ENCODE peak calls at places on chromosomes 3 and 15, in eight cellular contexts. One of them, this sample, is unnamed.

GRCh38 chr15:51299187-51300015 is 39.0 kb downstream of the CYP19A1 start:
- DNase-seq in CD8-positive, alpha-beta T cell: no peak
- DNase-seq in fibroblast of mammary gland: no peak
- DNase-seq in breast epithelium: no peak
- DNase-seq in GM23338: no peak
- DNase-seq in GM12864: no peak
- DNase-seq in astrocyte of the spinal cord: no peak
- DNase-seq in ovary: no peak
- DNase-seq in this sample: no peak

GRCh38 chr3:129358177-129359101 is 70.0 kb downstream of the EFCAB12 start:
- DNase-seq in fibroblast of mammary gland: no peak
- DNase-seq in ovary: no peak
- DNase-seq in breast epithelium: no peak
- DNase-seq in GM23338: no peak
- DNase-seq in GM12864: no peak
- DNase-seq in CD8-positive, alpha-beta T cell: no peak
- DNase-seq in astrocyte of the spinal cord: no peak
- DNase-seq in this sample: no peak

GRCh38 chr3:149977391-149977790 is 6.7 kb upstream of the PFN2 start:
- DNase-seq in GM23338: no peak
- DNase-seq in breast epithelium: no peak
- DNase-seq in GM12864: no peak
- DNase-seq in CD8-positive, alpha-beta T cell: no peak
- DNase-seq in astrocyte of the spinal cord: peak; percentile 33
- DNase-seq in ovary: no peak
- DNase-seq in fibroblast of mammary gland: no peak
- DNase-seq in this sample: no peak

GRCh38 chr3:48273594-48274211 is 32.8 kb downstream of the ZNF589 start:
- DNase-seq in GM23338: peak; percentile 89
- DNase-seq in CD8-positive, alpha-beta T cell: peak; percentile 48
- DNase-seq in astrocyte of the spinal cord: peak; percentile 54
- DNase-seq in GM12864: peak; percentile 25
- DNase-seq in breast epithelium: no peak
- DNase-seq in ovary: peak; percentile 46
- DNase-seq in fibroblast of mammary gland: peak; percentile 71
- DNase-seq in this sample: no peak

GRCh38 chr15:80695099-80695910 is at the start of gene ABHD17C:
- DNase-seq in GM12864: no peak
- DNase-seq in breast epithelium: peak; percentile 61
- DNase-seq in GM23338: peak; percentile 68
- DNase-seq in ovary: peak; percentile 76
- DNase-seq in CD8-positive, alpha-beta T cell: peak; percentile 30
- DNase-seq in astrocyte of the spinal cord: peak; percentile 58
- DNase-seq in fibroblast of mammary gland: peak; percentile 53
- DNase-seq in this sample: no peak

GRCh38 chr3:129412542-129413198 is 15.8 kb downstream of the EFCAB12 start:
- DNase-seq in fibroblast of mammary gland: no peak
- DNase-seq in breast epithelium: peak; percentile 15
- DNase-seq in GM12864: no peak
- DNase-seq in astrocyte of the spinal cord: peak; percentile 54
- DNase-seq in GM23338: no peak
- DNase-seq in ovary: peak; percentile 28
- DNase-seq in CD8-positive, alpha-beta T cell: no peak
- DNase-seq in this sample: no peak

GRCh38 chr3:41249318-41249717 is 50.0 kb downstream of the CTNNB1 start:
- DNase-seq in breast epithelium: no peak
- DNase-seq in astrocyte of the spinal cord: no peak
- DNase-seq in ovary: no peak
- DNase-seq in GM12864: no peak
- DNase-seq in fibroblast of mammary gland: no peak
- DNase-seq in GM23338: no peak
- DNase-seq in CD8-positive, alpha-beta T cell: no peak
- DNase-seq in this sample: no peak

GRCh38 chr3:100634493-100635272 is 25.3 kb downstream of the ADGRG7 start:
- DNase-seq in GM12864: peak; percentile 8
- DNase-seq in GM23338: peak; percentile 18
- DNase-seq in fibroblast of mammary gland: peak; percentile 42
- DNase-seq in breast epithelium: no peak
- DNase-seq in CD8-positive, alpha-beta T cell: peak; percentile 42
- DNase-seq in astrocyte of the spinal cord: no peak
- DNase-seq in ovary: no peak
- DNase-seq in this sample: no peak

GRCh38 chr15:66707310-66708160 is 5.5 kb downstream of the SMAD6 start:
- DNase-seq in fibroblast of mammary gland: peak; percentile 17
- DNase-seq in CD8-positive, alpha-beta T cell: no peak
- DNase-seq in breast epithelium: no peak
- DNase-seq in astrocyte of the spinal cord: peak; percentile 55
- DNase-seq in GM12864: no peak
- DNase-seq in ovary: peak; percentile 72
- DNase-seq in GM23338: peak; percentile 88
- DNase-seq in this sample: no peak

GRCh38 chr3:158711886-158712285 is 20.4 kb downstream of the RARRES1 start:
- DNase-seq in breast epithelium: no peak
- DNase-seq in ovary: no peak
- DNase-seq in astrocyte of the spinal cord: peak; percentile 82
- DNase-seq in GM12864: no peak
- DNase-seq in GM23338: no peak
- DNase-seq in fibroblast of mammary gland: peak; percentile 87
- DNase-seq in CD8-positive, alpha-beta T cell: no peak
- DNase-seq in this sample: no peak

GRCh38 chr3:181487236-181487978 is 224.3 kb upstream of the SOX2 start:
- DNase-seq in GM23338: no peak
- DNase-seq in ovary: no peak
- DNase-seq in CD8-positive, alpha-beta T cell: no peak
- DNase-seq in fibroblast of mammary gland: no peak
- DNase-seq in GM12864: no peak
- DNase-seq in astrocyte of the spinal cord: no peak
- DNase-seq in breast epithelium: no peak
- DNase-seq in this sample: no peak

GRCh38 chr3:11976976-11977375 is 27.2 kb upstream of the SYN2 start:
- DNase-seq in GM23338: no peak
- DNase-seq in astrocyte of the spinal cord: no peak
- DNase-seq in breast epithelium: no peak
- DNase-seq in CD8-positive, alpha-beta T cell: no peak
- DNase-seq in ovary: no peak
- DNase-seq in GM12864: no peak
- DNase-seq in fibroblast of mammary gland: no peak
- DNase-seq in this sample: no peak

GRCh38 chr3:84985795-84986194 is 27.0 kb downstream of the CADM2 start:
- DNase-seq in breast epithelium: no peak
- DNase-seq in GM23338: no peak
- DNase-seq in fibroblast of mammary gland: no peak
- DNase-seq in GM12864: no peak
- DNase-seq in CD8-positive, alpha-beta T cell: no peak
- DNase-seq in astrocyte of the spinal cord: no peak
- DNase-seq in ovary: no peak
- DNase-seq in this sample: no peak

GRCh38 chr3:157423337-157423736 is 13.3 kb upstream of the PTX3 start:
- DNase-seq in CD8-positive, alpha-beta T cell: no peak
- DNase-seq in ovary: no peak
- DNase-seq in breast epithelium: no peak
- DNase-seq in astrocyte of the spinal cord: no peak
- DNase-seq in GM12864: no peak
- DNase-seq in fibroblast of mammary gland: peak; percentile 27
- DNase-seq in GM23338: no peak
- DNase-seq in this sample: no peak

GRCh38 chr3:106457278-106458210 is 588.7 kb upstream of the CBLB start:
- DNase-seq in breast epithelium: peak; percentile 60
- DNase-seq in CD8-positive, alpha-beta T cell: no peak
- DNase-seq in fibroblast of mammary gland: peak; percentile 96
- DNase-seq in GM23338: no peak
- DNase-seq in astrocyte of the spinal cord: peak; percentile 94
- DNase-seq in ovary: no peak
- DNase-seq in GM12864: peak; percentile 51
- DNase-seq in this sample: no peak

GRCh38 chr15:40925495-40925862 is 3.7 kb upstream of the DLL4 start:
- DNase-seq in GM12864: no peak
- DNase-seq in breast epithelium: no peak
- DNase-seq in astrocyte of the spinal cord: no peak
- DNase-seq in CD8-positive, alpha-beta T cell: no peak
- DNase-seq in fibroblast of mammary gland: no peak
- DNase-seq in ovary: no peak
- DNase-seq in GM23338: peak; percentile 49
- DNase-seq in this sample: no peak

GRCh38 chr15:45589296-45589695 is 2.1 kb downstream of the BLOC1S6 start:
- DNase-seq in GM23338: no peak
- DNase-seq in GM12864: no peak
- DNase-seq in ovary: no peak
- DNase-seq in astrocyte of the spinal cord: no peak
- DNase-seq in breast epithelium: no peak
- DNase-seq in CD8-positive, alpha-beta T cell: no peak
- DNase-seq in fibroblast of mammary gland: no peak
- DNase-seq in this sample: no peak

GRCh38 chr3:105564546-105565288 is 198.0 kb downstream of the ALCAM start:
- DNase-seq in GM12864: no peak
- DNase-seq in fibroblast of mammary gland: no peak
- DNase-seq in ovary: no peak
- DNase-seq in CD8-positive, alpha-beta T cell: no peak
- DNase-seq in GM23338: no peak
- DNase-seq in breast epithelium: no peak
- DNase-seq in astrocyte of the spinal cord: no peak
- DNase-seq in this sample: no peak

GRCh38 chr3:8460815-8461482 is 40.7 kb upstream of the LMCD1 start:
- DNase-seq in GM23338: no peak
- DNase-seq in astrocyte of the spinal cord: peak; percentile 92
- DNase-seq in CD8-positive, alpha-beta T cell: no peak
- DNase-seq in fibroblast of mammary gland: peak; percentile 90
- DNase-seq in ovary: no peak
- DNase-seq in GM12864: no peak
- DNase-seq in breast epithelium: no peak
- DNase-seq in this sample: peak; percentile 53

GRCh38 chr15:67914537-67915373 is 74.9 kb upstream of the RNU6-1 start:
- DNase-seq in GM12864: no peak
- DNase-seq in ovary: peak; percentile 82
- DNase-seq in CD8-positive, alpha-beta T cell: no peak
- DNase-seq in GM23338: peak; percentile 61
- DNase-seq in breast epithelium: no peak
- DNase-seq in astrocyte of the spinal cord: peak; percentile 70
- DNase-seq in fibroblast of mammary gland: no peak
- DNase-seq in this sample: peak; percentile 19

GRCh38 chr15:95495033-95495541 is 835.4 kb upstream of the NR2F2 start:
- DNase-seq in breast epithelium: no peak
- DNase-seq in astrocyte of the spinal cord: no peak
- DNase-seq in GM12864: no peak
- DNase-seq in fibroblast of mammary gland: no peak
- DNase-seq in GM23338: no peak
- DNase-seq in ovary: peak; percentile 50
- DNase-seq in CD8-positive, alpha-beta T cell: no peak
- DNase-seq in this sample: peak; percentile 29

GRCh38 chr3:196127308-196128040 is 45.6 kb upstream of the TFRC start:
- DNase-seq in GM23338: no peak
- DNase-seq in ovary: no peak
- DNase-seq in CD8-positive, alpha-beta T cell: no peak
- DNase-seq in breast epithelium: no peak
- DNase-seq in fibroblast of mammary gland: no peak
- DNase-seq in astrocyte of the spinal cord: no peak
- DNase-seq in GM12864: no peak
- DNase-seq in this sample: no peak

GRCh38 chr3:135516143-135516542 is 449.4 kb upstream of the PPP2R3A start:
- DNase-seq in astrocyte of the spinal cord: peak; percentile 31
- DNase-seq in GM23338: peak; percentile 86
- DNase-seq in fibroblast of mammary gland: peak; percentile 59
- DNase-seq in breast epithelium: no peak
- DNase-seq in GM12864: no peak
- DNase-seq in ovary: no peak
- DNase-seq in CD8-positive, alpha-beta T cell: no peak
- DNase-seq in this sample: no peak

DNA sequence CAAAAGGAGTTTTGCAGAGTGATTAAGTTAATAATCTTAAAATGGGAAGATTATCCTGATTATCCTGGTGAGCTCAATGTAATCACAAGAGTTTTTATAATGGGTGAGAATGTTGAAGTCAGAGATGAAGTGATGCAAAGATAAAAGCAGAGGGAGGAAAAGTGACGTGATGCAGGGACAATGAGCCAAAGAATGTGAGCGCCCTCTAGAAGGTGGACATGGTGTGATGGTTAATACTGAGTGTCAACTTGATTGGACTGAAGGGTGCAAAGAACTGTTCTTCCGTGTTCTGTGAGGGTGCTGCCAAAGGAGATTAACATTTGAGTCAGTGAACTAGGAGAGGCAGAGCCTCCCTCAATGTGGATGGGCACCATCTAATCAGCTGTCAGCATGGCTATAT is 569.6 kb upstream of the AGTR1 start:
- DNase-seq in breast epithelium: no peak
- DNase-seq in GM23338: peak; percentile 34
- DNase-seq in ovary: no peak
- DNase-seq in fibroblast of mammary gland: no peak
- DNase-seq in GM12864: no peak
- DNase-seq in astrocyte of the spinal cord: no peak
- DNase-seq in CD8-positive, alpha-beta T cell: no peak
- DNase-seq in this sample: no peak
- TF ChIP-seq CTCF in breast epithelium: no peak
- TF ChIP-seq CTCF in GM23338: peak; percentile 53
- TF ChIP-seq CTCF in ovary: no peak
- TF ChIP-seq CTCF in fibroblast of mammary gland: no peak
- TF ChIP-seq CTCF in GM12864: no peak
- TF ChIP-seq CTCF in astrocyte of the spinal cord: no peak
- TF ChIP-seq CTCF in CD8-positive, alpha-beta T cell: no peak
- TF ChIP-seq CTCF in this sample: no peak

GRCh38 chr15:63597821-63598220 is 634 bp downstream of the FBXL22 start:
- DNase-seq in ovary: peak; percentile 72
- DNase-seq in breast epithelium: no peak
- DNase-seq in GM12864: no peak
- DNase-seq in CD8-positive, alpha-beta T cell: no peak
- DNase-seq in fibroblast of mammary gland: no peak
- DNase-seq in astrocyte of the spinal cord: no peak
- DNase-seq in GM23338: no peak
- DNase-seq in this sample: no peak
- H3K4me3 ChIP-seq in ovary: peak overlapping the region; percentile 35
- H3K4me3 ChIP-seq in breast epithelium: peak overlapping the region; percentile 53
- H3K4me3 ChIP-seq in GM12864: no peak overlapping the region
- H3K4me3 ChIP-seq in CD8-positive, alpha-beta T cell: no peak overlapping the region
- H3K4me3 ChIP-seq in fibroblast of mammary gland: no peak overlapping the region
- H3K4me3 ChIP-seq in astrocyte of the spinal cord: no peak overlapping the region
- H3K4me3 ChIP-seq in GM23338: no peak overlapping the region
- H3K4me3 ChIP-seq in this sample: peak overlapping the region; percentile 89

GRCh38 chr3:5021571-5022092 is 42.4 kb downstream of the BHLHE40 start:
- DNase-seq in GM23338: no peak
- DNase-seq in ovary: no peak
- DNase-seq in GM12864: no peak
- DNase-seq in astrocyte of the spinal cord: peak; percentile 72
- DNase-seq in CD8-positive, alpha-beta T cell: no peak
- DNase-seq in breast epithelium: no peak
- DNase-seq in fibroblast of mammary gland: peak; percentile 87
- DNase-seq in this sample: no peak
- TF ChIP-seq CTCF in GM23338: no peak
- TF ChIP-seq CTCF in ovary: no peak
- TF ChIP-seq CTCF in GM12864: no peak
- TF ChIP-seq CTCF in astrocyte of the spinal cord: no peak
- TF ChIP-seq CTCF in CD8-positive, alpha-beta T cell: no peak
- TF ChIP-seq CTCF in breast epithelium: no peak
- TF ChIP-seq CTCF in fibroblast of mammary gland: no peak
- TF ChIP-seq CTCF in this sample: no peak

DNA sequence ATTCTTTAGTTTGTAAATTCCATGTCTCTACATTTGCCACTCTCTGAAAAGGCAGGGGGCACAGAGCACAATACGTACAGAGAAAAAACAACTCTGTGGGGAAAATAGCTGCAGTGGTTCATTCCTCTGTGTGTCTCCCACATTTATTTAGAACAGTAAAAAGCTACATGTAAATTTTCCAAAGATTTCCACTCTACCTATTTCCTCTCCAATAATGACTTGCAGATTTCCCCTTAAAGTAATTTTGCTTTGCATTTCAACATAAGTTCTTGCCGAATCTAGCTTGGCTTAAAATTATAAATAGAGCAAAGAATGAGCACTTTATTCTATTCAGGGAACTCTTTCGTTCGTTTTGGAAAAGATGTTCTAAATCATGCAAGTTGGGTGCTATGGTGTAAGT is 58.3 kb upstream of the NR2E3 start:
- DNase-seq in astrocyte of the spinal cord: peak; percentile 12
- DNase-seq in breast epithelium: no peak
- DNase-seq in CD8-positive, alpha-beta T cell: no peak
- DNase-seq in GM23338: no peak
- DNase-seq in ovary: no peak
- DNase-seq in fibroblast of mammary gland: no peak
- DNase-seq in GM12864: no peak
- DNase-seq in this sample: no peak
- H3K4me3 ChIP-seq in astrocyte of the spinal cord: no peak overlapping the region
- H3K4me3 ChIP-seq in breast epithelium: no peak overlapping the region
- H3K4me3 ChIP-seq in CD8-positive, alpha-beta T cell: no peak overlapping the region
- H3K4me3 ChIP-seq in GM23338: no peak overlapping the region
- H3K4me3 ChIP-seq in ovary: no peak overlapping the region
- H3K4me3 ChIP-seq in fibroblast of mammary gland: no peak overlapping the region
- H3K4me3 ChIP-seq in GM12864: no peak overlapping the region
- H3K4me3 ChIP-seq in this sample: no peak overlapping the region